ENCODE peak calls at places on chromosomes 16 and 17, in six cellular contexts. P, Z, R, E, J and F are unnamed samples.

GRCh38 chr17:66508896-66509843 is 206.8 kb downstream of the PRKCA start:
- DNase-seq in P (no peak), Z (peak), R (no peak), E (no peak), J (peak), F (no peak)

GRCh38 chr17:74271281-74271680 is 2.8 kb upstream of the DNAI2 start:
- DNase-seq in P (no peak), Z (no peak), R (no peak), E (no peak), J (no peak), F (no peak)

GRCh38 chr17:1563786-1564613 is 1.4 kb upstream of the PITPNA start:
- DNase-seq in P (no peak), Z (no peak), R (no peak), E (no peak), J (no peak), F (no peak)

GRCh38 chr16:75007443-75007842 is 8.6 kb downstream of the ZNRF1 start:
- DNase-seq in P (no peak), Z (no peak), R (no peak), E (no peak), J (no peak), F (no peak)

GRCh38 chr17:65503557-65503956 is 57.9 kb downstream of the AXIN2 start:
- DNase-seq in P (no peak), Z (no peak), R (no peak), E (no peak), J (peak), F (peak)

GRCh38 chr17:62188713-62189112 is 123.6 kb upstream of the MED13 start:
- DNase-seq in P (no peak), Z (peak), R (no peak), E (no peak), J (no peak), F (no peak)

GRCh38 chr16:11232852-11233726 is 22.9 kb downstream of the SOCS1 start:
- DNase-seq in P (no peak), Z (peak), R (no peak), E (no peak), J (no peak), F (no peak)

GRCh38 chr16:10919003-10919351 is 23.3 kb downstream of the DEXI start:
- DNase-seq in P (no peak), Z (no peak), R (no peak), E (no peak), J (no peak), F (no peak)

GRCh38 chr17:50640701-50641338 is 6.1 kb downstream of the ABCC3 start:
- DNase-seq in P (no peak), Z (no peak), R (no peak), E (no peak), J (peak), F (no peak)

GRCh38 chr16:990516-991291 is 9.1 kb downstream of the SOX8 start:
- DNase-seq in P (no peak), Z (no peak), R (no peak), E (no peak), J (no peak), F (no peak)

GRCh38 chr17:443109-443508 is 90.5 kb upstream of the RPH3AL start:
- DNase-seq in P (no peak), Z (no peak), R (no peak), E (no peak), J (no peak), F (no peak)

GRCh38 chr16:79970551-79971236 is 370.2 kb upstream of the MAF start:
- DNase-seq in P (peak), Z (no peak), R (no peak), E (no peak), J (peak), F (no peak)

GRCh38 chr17:78120971-78121800 is 7.4 kb downstream of the TMC6 start:
- DNase-seq in P (no peak), Z (no peak), R (no peak), E (no peak), J (no peak), F (peak)

GRCh38 chr17:17494499-17495447 is 1.4 kb downstream of the RASD1 start:
- DNase-seq in P (peak), Z (peak), R (no peak), E (no peak), J (peak), F (peak)

GRCh38 chr17:79212150-79213087 is 137.8 kb downstream of the ENGASE start:
- DNase-seq in P (no peak), Z (no peak), R (no peak), E (no peak), J (no peak), F (no peak)

GRCh38 chr16:85386467-85387170 is 226.5 kb upstream of the GSE1 start:
- DNase-seq in P (no peak), Z (no peak), R (peak), E (no peak), J (peak), F (peak)

GRCh38 chr17:35742496-35742895 is 10.5 kb downstream of the GAS2L2 start:
- DNase-seq in P (no peak), Z (no peak), R (no peak), E (no peak), J (peak), F (peak)

GRCh38 chr16:54510619-54511018 is 224.0 kb upstream of the IRX3 start:
- DNase-seq in P (no peak), Z (no peak), R (no peak), E (no peak), J (no peak), F (no peak)
- TF ChIP-seq EP300 in P (no peak), Z (no peak), R (no peak), E (no peak), J (no peak), F (no peak)

GRCh38 chr17:57408064-57408811 is 151.9 kb downstream of the MSI2 start:
- DNase-seq in P (no peak), Z (no peak), R (no peak), E (no peak), J (no peak), F (no peak)

GRCh38 chr17:57405486-57406072 is 149.3 kb downstream of the MSI2 start:
- DNase-seq in P (no peak), Z (no peak), R (no peak), E (no peak), J (no peak), F (no peak)

GRCh38 chr17:57406981-57407286 is 150.6 kb downstream of the MSI2 start:
- DNase-seq in P (no peak), Z (no peak), R (no peak), E (no peak), J (no peak), F (no peak)

GRCh38 chr17:57406131-57406980 is 150.0 kb downstream of the MSI2 start:
- DNase-seq in P (peak), Z (no peak), R (no peak), E (no peak), J (no peak), F (no peak)

DNA sequence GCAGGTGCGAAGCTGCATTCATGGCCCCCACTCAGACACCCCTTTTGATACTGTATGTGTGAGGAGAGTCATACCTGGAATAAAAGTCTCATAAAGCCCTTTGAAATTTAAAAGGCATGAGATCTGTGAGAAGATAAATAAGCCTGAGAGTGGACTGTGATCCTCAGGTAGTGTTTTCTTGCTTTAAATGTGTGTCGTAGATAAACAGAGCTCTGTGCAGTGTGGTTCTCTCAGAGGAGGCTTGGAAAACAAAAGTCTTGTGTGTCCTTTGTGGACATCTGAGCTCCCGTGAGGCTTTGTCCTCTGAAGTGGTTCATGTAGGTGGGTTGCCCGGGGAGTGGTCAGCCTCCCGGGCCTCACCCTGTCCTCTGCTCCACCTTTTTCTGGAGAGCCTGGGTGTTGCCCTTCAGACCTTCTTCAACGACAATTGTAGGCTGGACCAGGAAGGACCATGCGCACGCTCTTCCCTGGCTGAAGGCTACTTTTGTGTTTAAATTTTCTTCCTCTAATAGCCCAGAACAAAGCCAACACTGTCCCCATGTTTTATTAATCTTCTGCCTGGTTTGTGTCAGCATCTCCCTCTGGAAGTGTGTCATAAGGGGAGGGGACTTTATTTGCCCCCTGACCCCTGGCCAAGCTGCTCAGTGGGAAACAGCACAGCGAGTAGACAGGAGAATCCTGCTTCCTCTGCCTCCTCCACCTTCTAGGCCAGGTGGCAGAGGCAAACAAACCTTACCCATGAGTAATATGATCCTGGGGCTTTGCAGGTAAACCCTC is 151.2 kb downstream of the MSI2 start:
- DNase-seq in P (no peak), Z (peak), R (no peak), E (no peak), J (no peak), F (no peak)
- H3K4me3 ChIP-seq in P (no peak), Z (no peak), R (no peak), E (no peak), J (no peak), F (no peak)

GRCh38 chr16:67393111-67393789 is at the start of gene TPPP3:
- DNase-seq in P (peak), Z (peak), R (peak), E (no peak), J (peak), F (peak)
- TF ChIP-seq POLR2A in P (peak), Z (no peak), R (no peak), E (no peak), J (no peak), F (no peak)

DNA sequence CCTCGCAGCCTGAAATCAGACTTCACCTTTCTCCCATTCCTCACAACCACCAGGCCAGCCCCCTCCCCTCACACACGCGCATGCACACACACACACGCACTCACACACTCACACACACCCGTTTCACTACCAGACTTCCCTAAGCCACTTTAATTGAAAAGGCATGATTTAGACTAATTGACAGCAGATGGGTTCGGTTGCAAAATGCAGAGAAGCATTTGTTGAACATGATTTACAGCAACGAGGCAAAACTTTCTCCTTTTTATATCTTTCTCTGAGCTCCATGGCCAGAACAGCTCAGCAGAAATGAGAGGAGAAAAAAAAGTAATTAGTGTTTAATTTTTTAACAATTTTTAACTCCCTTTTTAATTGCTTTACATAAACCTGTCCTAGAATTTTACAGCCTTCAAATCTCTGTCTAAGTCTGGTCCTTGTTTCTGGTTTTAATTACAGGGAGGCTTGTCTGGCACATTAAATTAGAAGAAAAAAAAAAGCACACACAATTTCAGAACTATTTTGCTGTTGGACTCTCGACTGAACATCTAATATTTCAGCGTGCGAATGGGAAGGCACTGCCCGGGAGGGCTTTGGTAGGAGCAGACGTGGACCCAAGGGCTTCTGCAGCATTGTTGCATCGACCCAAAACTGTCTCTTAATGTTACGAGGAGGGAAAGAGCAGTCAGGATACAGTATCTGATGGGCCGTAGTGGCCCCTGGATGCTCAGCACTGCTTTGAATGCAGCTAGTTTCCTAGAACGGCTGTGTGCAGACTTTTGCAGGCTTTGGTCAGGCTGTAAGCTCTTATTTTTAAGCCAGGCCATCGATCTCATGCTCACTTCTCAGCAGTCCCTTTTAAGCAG is 255.9 kb downstream of the SOX9 start:
- DNase-seq in P (no peak), Z (no peak), R (no peak), E (no peak), J (no peak), F (no peak)
- TF ChIP-seq EP300 in P (no peak), Z (no peak), R (no peak), E (no peak), J (no peak), F (no peak)

DNA sequence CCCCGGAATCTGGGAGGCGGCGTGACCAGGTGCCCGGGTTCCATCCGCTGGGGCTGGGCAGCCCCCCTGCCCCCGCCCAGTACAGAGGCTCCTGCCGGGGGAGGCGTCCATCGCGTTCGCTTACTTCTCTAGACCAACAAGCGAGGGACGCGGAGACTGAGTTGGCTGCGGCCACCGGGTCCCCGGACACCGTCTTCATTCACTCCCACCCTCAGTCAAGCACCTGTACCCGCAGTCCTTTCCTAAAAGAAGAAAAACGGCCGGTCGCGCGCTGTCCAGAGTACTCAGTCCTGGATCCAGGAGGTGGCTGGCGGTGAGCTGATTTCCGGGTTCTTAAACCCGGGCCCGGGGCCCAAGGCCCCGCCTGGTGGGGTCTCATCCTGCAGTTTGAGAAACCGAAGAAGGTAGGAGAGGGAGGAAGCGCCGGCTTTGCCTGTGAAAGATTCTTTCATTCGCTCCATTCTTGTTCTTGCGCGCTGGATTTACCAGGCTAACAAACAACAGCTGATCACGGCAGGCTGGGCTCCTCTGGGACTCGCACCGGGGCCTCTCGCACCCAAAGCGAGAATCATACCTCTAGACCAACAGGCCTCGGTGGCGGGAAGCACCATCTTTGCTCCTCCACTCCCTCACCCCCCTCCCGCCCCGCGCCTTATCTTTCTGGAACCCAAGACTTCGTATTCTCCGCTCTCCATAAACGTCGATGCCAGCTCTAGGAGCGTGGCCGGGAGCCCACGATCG is 17.4 kb upstream of the OR1F1 start:
- DNase-seq in P (no peak), Z (no peak), R (no peak), E (no peak), J (peak), F (no peak)
- H3K4me3 ChIP-seq in P (no peak), Z (peak), R (no peak), E (peak), J (no peak), F (peak)

GRCh38 chr17:68457539-68458259 is 403 bp upstream of the WIPI1 start:
- DNase-seq in P (peak), Z (peak), R (peak), E (peak), J (peak), F (peak)
- TF ChIP-seq POLR2A in P (peak), Z (peak), R (peak), E (no peak), J (peak), F (peak)

DNA sequence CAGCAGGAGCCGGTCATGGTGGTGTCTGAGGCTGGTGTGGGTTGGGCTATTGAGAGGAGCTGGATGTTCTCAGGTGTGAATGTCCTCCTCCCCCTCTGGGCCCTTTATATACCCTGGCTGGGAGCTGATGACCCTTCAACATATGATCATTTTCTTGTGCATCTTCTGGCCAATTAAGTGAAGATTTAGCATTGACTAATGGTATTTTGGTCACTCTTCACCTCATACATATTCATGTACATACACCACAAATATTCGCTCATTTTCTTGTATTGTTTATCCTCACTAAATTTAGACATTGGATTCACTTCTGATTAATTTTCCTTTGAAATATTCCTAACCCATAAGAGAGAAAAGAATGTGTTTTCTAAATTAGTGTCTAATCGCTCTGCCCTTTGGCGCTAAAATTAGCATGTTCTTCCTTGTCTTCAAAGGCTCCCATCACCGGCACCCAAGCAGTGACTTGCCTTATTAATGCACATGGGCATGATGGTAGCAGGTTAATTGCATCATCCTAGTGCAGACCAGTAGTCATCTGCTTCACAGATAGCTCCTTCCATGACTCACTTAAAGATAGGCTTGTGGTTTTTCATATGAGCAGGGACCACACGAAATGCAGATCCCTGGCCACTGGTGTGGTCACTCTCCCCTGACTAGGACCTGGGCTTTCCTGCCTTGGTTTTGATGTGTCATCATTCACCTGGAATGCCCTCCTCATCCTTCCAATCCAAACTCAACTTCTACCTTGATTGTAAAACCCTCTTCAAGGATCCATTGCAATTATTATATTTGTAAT is at the start of gene KRTAP2-4:
- DNase-seq in P (no peak), Z (no peak), R (no peak), E (no peak), J (no peak), F (no peak)
- TF ChIP-seq EP300 in P (no peak), Z (no peak), R (no peak), E (no peak), J (no peak), F (no peak)